ENCODE peak calls at places on chromosomes 11 and 22, in nine cellular contexts. W is lower lobe of right lung, H is A549, Z is mucosa of descending colon, M is psoas muscle, X is Caco-2, O is heart right ventricle, L is ascending aorta, V is spleen. Q is an unnamed sample.

GRCh38 chr11:130400793-130401483 is 27.5 kb downstream of the ADAMTS8 start:
- DNase-seq in H (no peak), X (no peak), O (peak; percentile 51), W (no peak), V (no peak), M (no peak), L (peak; percentile 80), Z (no peak), Q (no peak)

GRCh38 chr11:84899740-84900139 is 727.4 kb downstream of the DLG2 start:
- DNase-seq in O (no peak), X (no peak), L (no peak), W (no peak), H (peak; percentile 43), Z (no peak), V (no peak), M (no peak), Q (no peak)

GRCh38 chr22:37242395-37242918 is 1.6 kb downstream of the RAC2 start:
- DNase-seq in Z (peak; percentile 69), H (no peak), W (peak; percentile 89), L (peak; percentile 80), X (no peak), V (peak; percentile 97), O (peak; percentile 45), M (peak; percentile 80), Q (no peak)

GRCh38 chr11:62600367-62601113 is 1.1 kb downstream of the MTA2 start:
- DNase-seq in V (no peak), L (no peak), M (peak; percentile 1), X (no peak), O (no peak), W (no peak), Z (no peak), H (no peak), Q (no peak)

GRCh38 chr22:19871845-19872778 is 17.4 kb upstream of the GNB1L start:
- DNase-seq in Z (peak; percentile 25), L (peak; percentile 57), X (no peak), W (peak; percentile 41), V (peak; percentile 64), H (no peak), O (no peak), M (no peak), Q (no peak)

GRCh38 chr22:47225080-47225930 is 462.9 kb downstream of the TBC1D22A start:
- DNase-seq in V (no peak), Z (no peak), X (no peak), M (peak; percentile 30), L (peak; percentile 47), O (no peak), W (no peak), H (no peak), Q (no peak)

GRCh38 chr22:38699784-38700183 is 959 bp downstream of the JOSD1 start:
- DNase-seq in H (no peak), O (no peak), X (no peak), Z (no peak), M (no peak), L (no peak), V (no peak), W (no peak), Q (no peak)

GRCh38 chr11:128492461-128492860 is 94.9 kb downstream of the ETS1 start:
- DNase-seq in W (no peak), V (no peak), Z (no peak), L (no peak), H (no peak), X (no peak), M (no peak), O (no peak), Q (no peak)

GRCh38 chr11:131038597-131038996 is 122.3 kb upstream of the SNX19 start:
- DNase-seq in O (no peak), X (peak; percentile 45), H (peak; percentile 15), M (no peak), V (no peak), L (no peak), Z (no peak), W (no peak), Q (no peak)

GRCh38 chr22:21679383-21679782 is 13.6 kb downstream of the PPIL2 start:
- DNase-seq in O (no peak), L (no peak), H (no peak), X (no peak), V (no peak), W (no peak), M (no peak), Z (no peak), Q (no peak)

GRCh38 chr11:130431337-130431773 is 2.9 kb upstream of the ADAMTS8 start:
- DNase-seq in X (peak; percentile 89), O (peak; percentile 72), H (peak; percentile 69), Z (peak; percentile 83), L (peak; percentile 89), W (peak; percentile 74), V (peak; percentile 83), M (peak; percentile 79), Q (peak; percentile 70)

GRCh38 chr11:33842236-33842915 is 49.5 kb downstream of the LMO2 start:
- DNase-seq in V (no peak), M (no peak), W (no peak), H (no peak), X (no peak), O (no peak), Z (no peak), L (no peak), Q (no peak)

GRCh38 chr11:76030973-76031590 is 175.2 kb downstream of the WNT11 start:
- DNase-seq in W (no peak), H (peak; percentile 37), O (no peak), M (no peak), L (no peak), Z (no peak), V (no peak), X (no peak), Q (no peak)

GRCh38 chr11:112744041-112744440 is 217.2 kb upstream of the NCAM1 start:
- DNase-seq in W (no peak), V (no peak), O (no peak), H (no peak), M (no peak), X (no peak), Z (no peak), L (no peak), Q (no peak)

GRCh38 chr11:129277216-129277838 is 85.2 kb upstream of the ARHGAP32 start:
- DNase-seq in H (no peak), V (no peak), L (no peak), Z (no peak), W (no peak), M (no peak), X (no peak), O (no peak), Q (no peak)

GRCh38 chr11:10796191-10796590 is 12.5 kb downstream of the EIF4G2 start:
- DNase-seq in X (no peak), M (no peak), W (no peak), Z (no peak), H (no peak), O (no peak), V (no peak), L (no peak), Q (no peak)

GRCh38 chr11:10793470-10794255 is 15.1 kb downstream of the EIF4G2 start:
- DNase-seq in W (no peak), Z (no peak), H (no peak), V (no peak), M (no peak), X (no peak), L (no peak), O (no peak), Q (no peak)

GRCh38 chr11:10797561-10797960 is 11.2 kb downstream of the EIF4G2 start:
- DNase-seq in V (no peak), X (no peak), O (no peak), M (no peak), L (no peak), Z (no peak), W (no peak), H (no peak), Q (no peak)

GRCh38 chr11:10798330-10798980 is 10.3 kb downstream of the EIF4G2 start:
- DNase-seq in O (no peak), L (no peak), H (no peak), W (no peak), X (no peak), V (no peak), M (no peak), Z (no peak), Q (no peak)

GRCh38 chr11:10792385-10793068 is 16.2 kb downstream of the EIF4G2 start:
- DNase-seq in M (peak; percentile 95), V (peak; percentile 98), Z (peak; percentile 95), O (peak; percentile 88), H (peak; percentile 86), L (peak; percentile 92), X (peak; percentile 93), W (peak; percentile 95), Q (peak; percentile 61)
- TF ChIP-seq CTCF in M (peak; percentile 86), V (peak; percentile 90), Z (peak; percentile 92), O (peak; percentile 93), H (peak; percentile 90), L (peak; percentile 96), X (peak; percentile 99), W (peak; percentile 96), Q (peak; percentile 87)

GRCh38 chr11:65557280-65558001 is 718 bp downstream of the LTBP3 start:
- DNase-seq in V (peak; percentile 87), O (no peak), M (peak; percentile 61), W (no peak), X (no peak), H (peak; percentile 48), L (no peak), Z (peak; percentile 57), Q (no peak)
- H3K4me1 ChIP-seq in V (peaks cover 88% of the 10 kb centered on the region), O (peaks cover 64% of the 10 kb centered on the region), M (peaks cover 59% of the 10 kb centered on the region), W (peaks cover 71% of the 10 kb centered on the region), X (peaks cover 61% of the 10 kb centered on the region), H (peaks cover 84% of the 10 kb centered on the region), L (peaks cover 68% of the 10 kb centered on the region), Z (peaks cover 25% of the 10 kb centered on the region), Q (peaks cover 29% of the 10 kb centered on the region)

GRCh38 chr11:116215471-116216113 is 557.2 kb downstream of the BUD13 start:
- DNase-seq in L (peak; percentile 21), H (peak; percentile 6), X (peak; percentile 61), M (no peak), Z (no peak), W (no peak), O (no peak), V (no peak), Q (no peak)
- TF ChIP-seq CTCF in L (no peak), H (no peak), X (peak; percentile 46), M (no peak), Z (no peak), W (peak; percentile 23), O (no peak), V (no peak), Q (no peak)

DNA sequence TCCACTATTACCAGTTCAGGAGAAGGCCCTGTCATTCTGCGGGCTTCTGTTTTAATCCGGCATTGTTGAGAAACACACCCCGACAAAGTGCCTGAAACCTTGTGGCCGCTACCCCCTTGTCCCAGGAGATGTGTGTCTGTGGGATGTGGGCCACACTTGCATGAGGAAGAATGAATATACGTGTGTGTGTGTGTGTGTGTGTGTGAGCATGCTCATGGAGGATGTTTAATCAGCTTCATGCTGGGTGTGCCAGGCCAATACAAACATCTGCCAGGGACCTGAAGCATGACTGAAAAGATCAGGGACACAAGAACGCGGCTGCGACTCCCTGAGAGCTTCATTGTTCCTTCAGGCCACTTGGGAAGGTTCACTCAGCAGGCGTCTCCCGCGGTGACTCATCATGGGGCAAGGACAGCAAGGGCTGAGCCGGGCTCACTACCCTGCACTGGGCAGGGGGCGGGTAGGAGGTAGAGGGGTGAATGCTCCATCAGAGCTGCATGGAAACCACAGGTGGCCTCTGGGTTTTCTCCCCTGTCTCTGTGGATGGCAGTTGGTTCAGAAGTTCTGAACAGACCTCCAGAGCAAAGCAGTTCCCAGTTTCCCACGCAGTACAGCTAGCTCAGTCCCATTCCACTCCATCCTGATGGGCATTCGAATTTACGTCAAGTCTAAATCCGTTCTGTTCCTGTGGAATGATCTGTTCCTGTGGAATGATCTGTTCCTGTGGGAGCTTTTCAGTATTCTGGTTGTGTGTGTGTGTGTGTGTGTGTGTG is 7.0 kb upstream of the MALAT1 start:
- DNase-seq in Z (peak; percentile 87), M (peak; percentile 92), X (no peak), W (peak; percentile 88), O (peak; percentile 81), V (no peak), L (peak; percentile 98), H (peak; percentile 96), Q (peak; percentile 93)
- H3K4me1 ChIP-seq in Z (peaks cover 77% of the 10 kb centered on the region), M (peaks cover 93% of the 10 kb centered on the region), X (peaks cover 84% of the 10 kb centered on the region), W (peaks cover 99% of the 10 kb centered on the region), O (peaks cover 97% of the 10 kb centered on the region), V (peaks cover 100% of the 10 kb centered on the region), L (peaks cover 92% of the 10 kb centered on the region), H (peaks cover 94% of the 10 kb centered on the region), Q (peaks cover 80% of the 10 kb centered on the region)